ENCODE peak calls at places on chromosomes 16 and 17, in eight cellular contexts. A is transverse colon, J is breast epithelium, V is stomach, K is lower leg skin, S is heart left ventricle, O is Peyer's patch, Y is HCT116. Q is an unnamed sample.

GRCh38 chr16:54284931-54285413 is 1.6 kb downstream of the IRX3 start:
- DNase-seq in A (no peak), J (no peak), V (no peak), K (no peak), S (peak), O (no peak), Y (no peak), Q (no peak)

GRCh38 chr17:77476920-77477805 is 336.4 kb downstream of the SEC14L1 start:
- DNase-seq in A (peak), J (peak), V (peak), K (peak), S (peak), O (no peak), Y (no peak), Q (no peak)

GRCh38 chr16:11418506-11418905 is 73.2 kb downstream of the RMI2 start:
- DNase-seq in A (no peak), J (no peak), V (no peak), K (no peak), S (no peak), O (no peak), Y (no peak), Q (no peak)

GRCh38 chr17:2071421-2072281 is 16.7 kb downstream of the HIC1 start:
- DNase-seq in A (peak), J (no peak), V (no peak), K (no peak), S (peak), O (no peak), Y (no peak), Q (no peak)

GRCh38 chr16:85443531-85443930 is 169.6 kb upstream of the GSE1 start:
- DNase-seq in A (no peak), J (no peak), V (no peak), K (no peak), S (no peak), O (no peak), Y (no peak), Q (no peak)

GRCh38 chr16:51201604-51202003 is 50.5 kb upstream of the SALL1 start:
- DNase-seq in A (no peak), J (no peak), V (no peak), K (no peak), S (no peak), O (no peak), Y (no peak), Q (no peak)

GRCh38 chr17:70366421-70366820 is 197.1 kb downstream of the KCNJ2 start:
- DNase-seq in A (no peak), J (no peak), V (no peak), K (no peak), S (no peak), O (no peak), Y (no peak), Q (no peak)

GRCh38 chr16:97822-98221 is 19.8 kb downstream of the MPG start:
- DNase-seq in A (no peak), J (no peak), V (no peak), K (no peak), S (no peak), O (no peak), Y (no peak), Q (no peak)

GRCh38 chr16:52773026-52773425 is 226.1 kb upstream of the TOX3 start:
- DNase-seq in A (no peak), J (no peak), V (no peak), K (no peak), S (no peak), O (no peak), Y (no peak), Q (no peak)

GRCh38 chr17:4549781-4550533 is 5.2 kb downstream of the MYBBP1A start:
- DNase-seq in A (no peak), J (no peak), V (no peak), K (no peak), S (no peak), O (no peak), Y (no peak), Q (no peak)

GRCh38 chr16:53991181-53992056 is 287.5 kb downstream of the FTO start:
- DNase-seq in A (no peak), J (no peak), V (peak), K (no peak), S (no peak), O (no peak), Y (no peak), Q (no peak)

GRCh38 chr17:45784293-45784582 is at the start of gene CRHR1:
- DNase-seq in A (no peak), J (no peak), V (no peak), K (no peak), S (no peak), O (no peak), Y (no peak), Q (no peak)

GRCh38 chr16:6966925-6967324 is 365.7 kb upstream of the RBFOX1 start:
- DNase-seq in A (no peak), J (no peak), V (no peak), K (no peak), S (no peak), O (no peak), Y (no peak), Q (no peak)

GRCh38 chr16:69848635-69849545 is 86.8 kb downstream of the WWP2 start:
- DNase-seq in A (peak), J (peak), V (peak), K (peak), S (peak), O (peak), Y (no peak), Q (no peak)

GRCh38 chr17:66412857-66413563 is 110.6 kb downstream of the PRKCA start:
- DNase-seq in A (no peak), J (no peak), V (no peak), K (no peak), S (no peak), O (no peak), Y (no peak), Q (no peak)

GRCh38 chr17:17484451-17484899 is 7.7 kb downstream of the MED9 start:
- DNase-seq in A (no peak), J (peak), V (no peak), K (no peak), S (no peak), O (no peak), Y (no peak), Q (peak)

GRCh38 chr17:61400058-61400785 is 579 bp downstream of the TBX2 start:
- DNase-seq in A (no peak), J (no peak), V (no peak), K (no peak), S (no peak), O (no peak), Y (no peak), Q (no peak)

GRCh38 chr17:20086416-20087074 is 77.4 kb downstream of the SPECC1 start:
- DNase-seq in A (no peak), J (no peak), V (no peak), K (no peak), S (no peak), O (no peak), Y (no peak), Q (peak)

GRCh38 chr17:80815151-80815561 is 176.5 kb upstream of the CHMP6 start:
- DNase-seq in A (no peak), J (no peak), V (no peak), K (no peak), S (no peak), O (no peak), Y (no peak), Q (no peak)

GRCh38 chr16:80718480-80719220 is 85.7 kb downstream of the CDYL2 start:
- DNase-seq in A (no peak), J (peak), V (peak), K (peak), S (no peak), O (no peak), Y (no peak), Q (no peak)

GRCh38 chr17:3944485-3945388 is 19.5 kb downstream of the ATP2A3 start:
- DNase-seq in A (peak), J (no peak), V (peak), K (no peak), S (peak), O (no peak), Y (peak), Q (no peak)

GRCh38 chr16:83705856-83706255 is 101.9 kb upstream of the HSBP1 start:
- DNase-seq in A (no peak), J (no peak), V (no peak), K (no peak), S (no peak), O (no peak), Y (no peak), Q (no peak)

GRCh38 chr16:52912565-52913173 is 140.0 kb downstream of the CHD9NB start:
- DNase-seq in A (peak), J (peak), V (peak), K (peak), S (peak), O (no peak), Y (peak), Q (peak)

GRCh38 chr16:81513204-81514040 is 68.8 kb downstream of the CMIP start:
- DNase-seq in A (no peak), J (no peak), V (no peak), K (no peak), S (peak), O (no peak), Y (no peak), Q (no peak)

GRCh38 chr17:79622776-79623175 is 11.9 kb upstream of the RBFOX3 start:
- DNase-seq in A (no peak), J (peak), V (no peak), K (no peak), S (no peak), O (no peak), Y (no peak), Q (no peak)

GRCh38 chr16:27722892-27723450 is 173.0 kb downstream of the KATNIP start:
- DNase-seq in A (no peak), J (no peak), V (no peak), K (no peak), S (no peak), O (no peak), Y (no peak), Q (no peak)

GRCh38 chr16:87212026-87212425 is 105.2 kb downstream of the C16orf95 start:
- DNase-seq in A (no peak), J (no peak), V (no peak), K (no peak), S (no peak), O (no peak), Y (no peak), Q (no peak)

GRCh38 chr17:65388911-65389310 is 172.5 kb downstream of the AXIN2 start:
- DNase-seq in A (no peak), J (no peak), V (no peak), K (no peak), S (no peak), O (no peak), Y (no peak), Q (no peak)

GRCh38 chr17:50501054-50501453 is 7.2 kb upstream of the MYCBPAP start:
- DNase-seq in A (peak), J (no peak), V (peak), K (no peak), S (no peak), O (peak), Y (peak), Q (peak)

GRCh38 chr17:80701730-80702129 is 157.1 kb downstream of the RPTOR start:
- DNase-seq in A (no peak), J (no peak), V (no peak), K (no peak), S (no peak), O (no peak), Y (no peak), Q (no peak)

GRCh38 chr17:73990290-73990689 is 213.2 kb upstream of the RPL38 start:
- DNase-seq in A (no peak), J (no peak), V (no peak), K (no peak), S (no peak), O (no peak), Y (no peak), Q (no peak)

GRCh38 chr17:31522284-31522931 is 130.9 kb downstream of the RAB11FIP4 start:
- DNase-seq in A (no peak), J (no peak), V (no peak), K (no peak), S (no peak), O (no peak), Y (no peak), Q (no peak)

GRCh38 chr17:9256361-9256943 is 235.1 kb downstream of the NTN1 start:
- DNase-seq in A (no peak), J (no peak), V (no peak), K (no peak), S (no peak), O (no peak), Y (no peak), Q (no peak)

GRCh38 chr16:84738255-84739038 is 38.6 kb downstream of the USP10 start:
- DNase-seq in A (peak), J (peak), V (peak), K (peak), S (peak), O (peak), Y (peak), Q (peak)

GRCh38 chr17:55433629-55434422 is 12.2 kb upstream of the MMD start:
- DNase-seq in A (peak), J (no peak), V (peak), K (no peak), S (no peak), O (no peak), Y (no peak), Q (no peak)

GRCh38 chr16:17373533-17373932 is 97.2 kb downstream of the XYLT1 start:
- DNase-seq in A (no peak), J (no peak), V (no peak), K (no peak), S (no peak), O (no peak), Y (no peak), Q (no peak)

GRCh38 chr17:68383443-68384321 is 73.6 kb downstream of the WIPI1 start:
- DNase-seq in A (no peak), J (no peak), V (no peak), K (no peak), S (peak), O (no peak), Y (peak), Q (no peak)

GRCh38 chr17:81867952-81868673 is 3.0 kb downstream of the ARHGDIA start:
- DNase-seq in A (peak), J (no peak), V (no peak), K (no peak), S (no peak), O (no peak), Y (peak), Q (no peak)
- TF ChIP-seq POLR2A in A (peak), J (no peak), V (no peak), K (no peak), S (no peak), O (no peak), Y (peak), Q (no peak)

DNA sequence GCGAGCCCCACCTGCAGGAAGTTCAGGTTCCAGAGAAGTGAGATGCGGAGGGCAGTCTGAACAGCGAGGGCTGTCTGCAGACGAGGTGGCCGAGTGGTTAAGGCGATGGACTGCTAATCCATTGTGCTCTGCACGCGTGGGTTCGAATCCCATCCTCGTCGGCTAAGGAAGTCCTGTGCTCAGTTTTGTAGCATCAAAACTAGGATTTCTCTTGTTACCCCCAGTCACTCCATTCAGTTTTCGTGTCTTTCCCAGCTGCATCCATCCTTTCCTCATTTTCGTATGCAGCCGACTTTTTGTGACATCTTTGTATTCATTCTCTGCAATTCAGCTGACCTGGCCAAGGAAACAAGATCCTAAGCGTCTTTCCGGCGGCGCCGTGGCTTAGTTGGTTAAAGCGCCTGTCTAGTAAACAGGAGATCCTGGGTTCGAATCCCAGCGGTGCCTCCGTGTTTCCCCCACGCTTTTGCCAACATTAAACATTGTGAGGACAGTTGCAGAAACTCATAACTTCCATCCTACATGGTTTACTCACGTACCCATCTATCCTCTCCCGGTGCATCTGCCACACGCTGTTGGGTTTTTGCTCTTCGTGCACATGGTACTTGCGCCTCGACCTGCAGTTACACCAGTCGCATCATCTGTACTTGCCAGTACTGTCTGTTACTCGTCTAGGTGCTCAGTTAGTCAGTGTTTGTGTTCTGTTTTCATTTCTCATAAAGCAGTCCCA is 3.0 kb downstream of the BORCS6 start:
- DNase-seq in A (peak), J (peak), V (peak), K (peak), S (peak), O (peak), Y (peak), Q (peak)
- TF ChIP-seq POLR2A in A (no peak), J (peak), V (no peak), K (no peak), S (no peak), O (no peak), Y (no peak), Q (peak)

DNA sequence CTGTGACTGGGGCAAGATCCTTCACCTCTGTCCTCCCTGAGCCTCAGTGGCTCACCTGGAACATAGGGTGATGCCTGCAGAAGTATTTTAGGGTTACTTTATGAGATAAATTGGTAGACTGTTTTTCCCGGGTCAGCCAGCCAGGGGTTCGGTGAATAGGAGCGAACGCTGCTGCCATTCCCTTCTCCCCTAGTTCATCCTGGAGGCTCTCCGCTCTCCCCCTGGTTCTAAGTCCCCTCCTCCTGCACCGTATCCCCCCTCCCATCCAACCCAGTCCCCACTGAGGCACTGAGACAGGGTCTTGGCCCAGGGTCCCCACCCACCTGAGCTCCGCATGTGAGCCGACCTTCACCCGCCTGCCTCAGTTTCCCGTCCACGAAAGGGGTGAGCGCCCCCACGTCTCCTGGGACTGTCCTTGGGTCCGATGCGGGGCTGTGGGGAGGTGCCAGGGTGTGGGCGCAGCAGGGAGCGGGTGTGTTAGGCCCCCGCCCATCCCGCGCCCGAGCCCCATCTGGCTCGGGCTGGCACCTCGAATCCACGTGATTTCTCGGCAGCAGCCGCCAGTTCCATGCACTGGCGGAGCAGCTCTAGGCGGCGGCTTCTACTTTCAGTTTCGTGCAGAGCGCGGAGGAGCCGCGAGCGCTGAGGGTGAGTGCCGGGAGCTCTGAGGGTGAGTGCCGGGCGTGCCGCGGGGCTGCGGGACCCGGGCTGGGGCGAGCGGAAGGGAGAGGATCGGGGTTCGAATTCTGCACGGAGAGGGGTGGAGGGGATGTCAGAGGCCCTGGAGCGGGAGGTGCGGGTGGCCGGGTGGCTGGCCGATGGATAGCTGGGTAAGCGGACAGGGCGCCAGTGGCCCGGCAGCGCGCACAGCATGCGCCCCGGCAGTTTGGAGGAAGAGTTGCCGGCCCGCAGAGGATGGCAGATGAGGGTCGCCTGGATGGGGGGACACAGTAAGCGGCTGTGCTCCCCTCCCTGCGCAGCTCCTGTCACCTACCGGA is at the start of gene NLRC5:
- DNase-seq in A (peak), J (peak), V (peak), K (peak), S (peak), O (peak), Y (peak), Q (peak)
- TF ChIP-seq POLR2A in A (peak), J (no peak), V (no peak), K (no peak), S (no peak), O (peak), Y (peak), Q (peak)

GRCh38 chr17:7250655-7251329 is 742 bp downstream of the CTDNEP1 start:
- DNase-seq in A (peak), J (no peak), V (no peak), K (no peak), S (no peak), O (no peak), Y (no peak), Q (no peak)

GRCh38 chr17:7253082-7253481 is 1.1 kb downstream of the ELP5 start:
- DNase-seq in A (no peak), J (no peak), V (no peak), K (no peak), S (no peak), O (no peak), Y (no peak), Q (no peak)

GRCh38 chr17:7251330-7252175 is at the start of gene CTDNEP1:
- DNase-seq in A (peak), J (peak), V (peak), K (peak), S (peak), O (peak), Y (peak), Q (peak)

GRCh38 chr17:7254511-7254910 is 2.5 kb downstream of the ELP5 start:
- DNase-seq in A (no peak), J (no peak), V (no peak), K (no peak), S (no peak), O (no peak), Y (no peak), Q (no peak)

GRCh38 chr17:7252176-7253043 is at the start of gene ELP5:
- DNase-seq in A (peak), J (peak), V (peak), K (peak), S (peak), O (peak), Y (peak), Q (peak)
- TF ChIP-seq POLR2A in A (peak), J (peak), V (no peak), K (no peak), S (no peak), O (peak), Y (peak), Q (peak)

DNA sequence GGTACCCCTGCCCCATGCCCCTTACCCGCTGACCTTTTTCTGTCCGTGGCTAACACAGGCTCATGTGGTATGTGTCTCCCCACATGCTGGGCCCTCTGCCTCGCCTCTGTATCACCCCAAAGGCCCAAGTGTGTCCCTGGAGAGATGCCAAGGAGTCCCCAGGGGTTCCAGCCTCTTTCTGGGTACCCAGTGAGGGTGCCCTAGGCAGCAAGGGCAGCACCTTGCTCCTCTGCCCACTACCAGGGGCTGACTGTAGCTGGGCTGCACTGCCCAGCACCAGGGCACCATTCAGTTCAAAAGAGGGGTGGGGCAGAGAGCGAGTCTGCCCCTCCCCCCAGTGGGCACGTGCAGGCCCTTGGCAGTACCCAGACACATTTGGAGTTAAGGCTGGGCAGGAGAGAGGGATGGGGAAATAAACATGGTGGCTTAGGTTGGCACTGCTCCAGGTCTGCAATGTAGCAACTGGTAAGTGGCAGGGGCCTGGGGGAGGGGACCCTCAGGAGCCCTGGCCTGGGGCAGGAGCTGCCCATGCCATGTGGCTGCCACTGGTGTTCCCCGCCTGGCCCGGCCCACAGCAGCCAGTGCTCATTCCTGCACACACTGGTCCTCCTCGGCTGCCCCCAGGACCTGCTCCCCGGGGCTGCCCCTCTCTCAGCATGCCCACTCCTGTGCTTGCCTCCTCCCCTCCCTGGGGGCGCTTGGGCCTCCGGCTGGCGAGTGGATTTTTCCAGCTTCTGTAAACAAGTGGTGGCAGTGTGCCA is 9.1 kb downstream of the THRA start:
- DNase-seq in A (peak), J (peak), V (peak), K (peak), S (peak), O (no peak), Y (no peak), Q (peak)
- TF ChIP-seq POLR2A in A (no peak), J (no peak), V (no peak), K (no peak), S (no peak), O (no peak), Y (no peak), Q (no peak)

Q was measured in erythroblast.